ENCODE peak calls at places on chromosomes 3 and 15, in five cellular contexts. S is H9, Z is neuronal stem cell, L is mesenchymal stem cell, R is H1. P is an unnamed sample.

GRCh38 chr15:78977091-78977571 is 32.3 kb upstream of the CTSH start:
- DNase-seq in S (no peak), Z (no peak), L (no peak), R (no peak), P (peak)

GRCh38 chr15:75065851-75066509 is 42.6 kb downstream of the PPCDC start:
- DNase-seq in S (no peak), Z (no peak), L (no peak), R (no peak), P (no peak)

GRCh38 chr3:70771426-70772147 is 459.1 kb upstream of the MDFIC2 start:
- DNase-seq in S (no peak), Z (no peak), L (no peak), R (no peak), P (no peak)

GRCh38 chr3:142429582-142429981 is 18.3 kb downstream of the XRN1 start:
- DNase-seq in S (no peak), Z (no peak), L (no peak), R (no peak), P (no peak)

GRCh38 chr3:117626577-117626976 is 917.0 kb downstream of the TUSC7 start:
- DNase-seq in S (no peak), Z (no peak), L (no peak), R (no peak), P (no peak)

GRCh38 chr15:44883219-44883900 is 73.1 kb upstream of the TERB2 start:
- DNase-seq in S (no peak), Z (no peak), L (no peak), R (no peak), P (peak)

GRCh38 chr3:70982274-70982673 is 601.3 kb downstream of the FOXP1 start:
- DNase-seq in S (no peak), Z (no peak), L (no peak), R (no peak), P (no peak)

GRCh38 chr3:106566277-106566676 is 697.5 kb upstream of the CBLB start:
- DNase-seq in S (peak), Z (no peak), L (peak), R (no peak), P (no peak)

GRCh38 chr3:127520993-127521392 is 69.5 kb downstream of the TPRA1 start:
- DNase-seq in S (no peak), Z (no peak), L (no peak), R (no peak), P (no peak)

GRCh38 chr3:3666664-3667063 is 132.6 kb upstream of the LRRN1 start:
- DNase-seq in S (no peak), Z (no peak), L (no peak), R (no peak), P (no peak)

GRCh38 chr3:10392244-10392643 is 71.3 kb upstream of the SEC13 start:
- DNase-seq in S (peak), Z (no peak), L (no peak), R (no peak), P (no peak)

GRCh38 chr3:9311265-9311664 is 51.6 kb upstream of the THUMPD3 start:
- DNase-seq in S (no peak), Z (no peak), L (no peak), R (no peak), P (no peak)

GRCh38 chr3:48561045-48561736 is 2.4 kb downstream of the UCN2 start:
- DNase-seq in S (peak), Z (peak), L (peak), R (peak), P (peak)

GRCh38 chr3:58082047-58082446 is 73.8 kb downstream of the FLNB start:
- DNase-seq in S (no peak), Z (no peak), L (peak), R (no peak), P (no peak)

GRCh38 chr3:48129921-48130320 is 58.3 kb downstream of the CDC25A start:
- DNase-seq in S (no peak), Z (no peak), L (peak), R (no peak), P (no peak)

GRCh38 chr15:38002883-38003477 is 68.5 kb downstream of the TMCO5A start:
- DNase-seq in S (peak), Z (peak), L (peak), R (peak), P (peak)

GRCh38 chr3:48426944-48427629 is 2.8 kb downstream of the PLXNB1 start:
- DNase-seq in S (no peak), Z (no peak), L (no peak), R (no peak), P (no peak)

GRCh38 chr3:16200411-16200810 is 25.9 kb downstream of the GALNT15 start:
- DNase-seq in S (no peak), Z (no peak), L (no peak), R (no peak), P (no peak)

GRCh38 chr15:37105795-37106333 is 5.5 kb upstream of the MEIS2 start:
- DNase-seq in S (no peak), Z (peak), L (no peak), R (no peak), P (no peak)

GRCh38 chr15:34133511-34133910 is 31.6 kb downstream of the PGBD4 start:
- DNase-seq in S (no peak), Z (no peak), L (no peak), R (no peak), P (no peak)

GRCh38 chr15:48842501-48842900 is 31.6 kb upstream of the CEP152 start:
- DNase-seq in S (no peak), Z (no peak), L (no peak), R (no peak), P (no peak)

GRCh38 chr15:80288131-80288530 is 36.1 kb upstream of the CTXND1 start:
- DNase-seq in S (no peak), Z (no peak), L (no peak), R (no peak), P (no peak)

GRCh38 chr3:127628788-127629456 is at the start of gene PODXL2:
- DNase-seq in S (peak), Z (peak), L (peak), R (peak), P (peak)

GRCh38 chr3:79461129-79461792 is 306.5 kb downstream of the ROBO1 start:
- DNase-seq in S (no peak), Z (no peak), L (no peak), R (no peak), P (no peak)

GRCh38 chr3:184004483-184004882 is 13.2 kb downstream of the ABCC5 start:
- DNase-seq in S (no peak), Z (no peak), L (peak), R (no peak), P (peak)

GRCh38 chr15:58856090-58856489 is 77.4 kb downstream of the SLTM start:
- DNase-seq in S (no peak), Z (no peak), L (peak), R (no peak), P (no peak)

GRCh38 chr3:170038434-170039110 is 777 bp downstream of the GPR160 start:
- DNase-seq in S (peak), Z (no peak), L (peak), R (peak), P (peak)

GRCh38 chr3:37247398-37248114 is 73.2 kb upstream of the LRRFIP2 start:
- DNase-seq in S (no peak), Z (no peak), L (no peak), R (no peak), P (peak)

GRCh38 chr15:42772126-42772525 is 35.2 kb upstream of the CDAN1 start:
- DNase-seq in S (no peak), Z (no peak), L (no peak), R (no peak), P (no peak)

GRCh38 chr3:76871655-76872054 is 168.2 kb upstream of the ROBO2 start:
- DNase-seq in S (no peak), Z (no peak), L (no peak), R (no peak), P (no peak)

GRCh38 chr3:76873509-76874242 is 166.2 kb upstream of the ROBO2 start:
- DNase-seq in S (no peak), Z (no peak), L (peak), R (peak), P (no peak)

GRCh38 chr3:76869726-76870414 is 170.0 kb upstream of the ROBO2 start:
- DNase-seq in S (no peak), Z (no peak), L (no peak), R (no peak), P (no peak)

GRCh38 chr3:76872999-76873398 is 166.9 kb upstream of the ROBO2 start:
- DNase-seq in S (no peak), Z (no peak), L (no peak), R (no peak), P (no peak)
- H2AFZ ChIP-seq in S (no peak), Z (no peak), L (no peak), R (no peak), P (no peak)

GRCh38 chr15:92845109-92845508 is 55.0 kb upstream of the CHD2 start:
- DNase-seq in S (no peak), Z (no peak), L (peak), R (no peak), P (peak)

GRCh38 chr15:92847841-92848240 is 52.3 kb upstream of the CHD2 start:
- DNase-seq in S (no peak), Z (no peak), L (peak), R (no peak), P (no peak)

GRCh38 chr15:92846716-92847115 is 53.4 kb upstream of the CHD2 start:
- DNase-seq in S (no peak), Z (no peak), L (peak), R (no peak), P (no peak)

GRCh38 chr15:92848464-92848851 is 51.7 kb upstream of the CHD2 start:
- DNase-seq in S (no peak), Z (no peak), L (no peak), R (no peak), P (no peak)

GRCh38 chr15:92848852-92849598 is 51.1 kb upstream of the CHD2 start:
- DNase-seq in S (no peak), Z (no peak), L (peak), R (no peak), P (no peak)
- H2BK12ac ChIP-seq in S (no peak), Z (no peak), L (peak), R (no peak), P (no peak)

DNA sequence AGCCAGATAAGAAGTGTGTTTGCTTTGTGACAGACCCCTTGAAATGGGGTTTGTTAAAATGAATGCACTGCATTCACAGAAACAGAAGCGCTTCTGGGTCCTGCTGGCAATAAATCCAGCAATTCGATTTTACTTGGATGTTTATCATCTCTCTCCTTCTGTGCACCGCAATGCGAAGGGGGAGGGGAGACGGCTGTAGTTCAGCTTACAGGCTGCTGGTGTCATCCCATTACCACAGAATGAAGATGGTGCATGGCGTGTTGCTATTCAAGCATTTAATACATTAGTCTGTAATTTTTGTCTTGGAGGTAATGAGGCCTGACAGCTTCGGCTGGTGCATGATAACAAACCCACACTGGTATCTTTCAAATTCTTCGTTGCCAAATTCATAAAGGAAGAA is 418.1 kb downstream of the OTOL1 start:
- DNase-seq in S (peak), Z (peak), L (peak), R (peak), P (no peak)
- H2AFZ ChIP-seq in S (no peak), Z (peak), L (no peak), R (peak), P (no peak)

DNA sequence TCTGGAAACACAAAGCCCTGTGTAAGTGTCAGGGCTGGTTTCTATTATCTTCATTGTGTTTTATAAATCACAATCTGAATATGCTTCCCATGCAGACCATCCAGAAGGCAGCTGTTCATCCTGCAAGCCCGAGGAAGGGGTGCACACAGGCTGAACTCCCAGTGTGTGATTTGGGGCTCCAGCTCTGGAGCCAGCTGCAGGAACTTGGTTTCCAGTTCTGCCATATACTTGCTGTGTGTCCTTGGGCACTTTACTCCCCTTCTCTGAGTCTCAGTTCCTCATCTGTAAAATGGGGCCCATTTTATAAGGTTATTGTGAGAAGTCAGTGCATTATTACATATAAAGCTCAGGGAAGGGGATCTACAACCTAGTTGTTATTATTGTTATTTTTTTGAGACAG is 22.6 kb downstream of the CYP8B1 start:
- DNase-seq in S (no peak), Z (no peak), L (no peak), R (no peak), P (no peak)
- H2BK12ac ChIP-seq in S (no peak), Z (no peak), L (no peak), R (no peak), P (peak)

GRCh38 chr3:195558602-195559001 is 15.5 kb upstream of the PPP1R2 start:
- DNase-seq in S (no peak), Z (no peak), L (no peak), R (no peak), P (peak)
- H2AFZ ChIP-seq in S (no peak), Z (no peak), L (peak), R (no peak), P (no peak)

GRCh38 chr15:70853270-70853854 is 595 bp downstream of the LARP6 start:
- DNase-seq in S (peak), Z (peak), L (peak), R (peak), P (peak)
- H2BK12ac ChIP-seq in S (no peak), Z (no peak), L (peak), R (no peak), P (no peak)